ENCODE peak calls at places on chromosomes 5 and 9, in five cellular contexts. K, L, X, R and U are unnamed samples. For H3K9me3, the result is how much of the 10 kb centered on the place peaks cover.

GRCh38 chr9:27086818-27087680 is 22.0 kb upstream of the TEK start:
- DNase-seq in R (no peak), L (no peak), K (no peak), X (no peak), U (no peak)

GRCh38 chr5:169875091-169875727 is 105.1 kb downstream of the INSYN2B start:
- DNase-seq in R (no peak), X (no peak), K (no peak), L (no peak), U (no peak)

GRCh38 chr9:129885018-129885669 is 49.9 kb downstream of the USP20 start:
- DNase-seq in X (no peak), L (peak), K (peak), R (peak), U (no peak)

GRCh38 chr5:107383414-107383813 is 287.3 kb downstream of the EFNA5 start:
- DNase-seq in X (no peak), L (no peak), R (no peak), K (no peak), U (no peak)

GRCh38 chr9:99162759-99163364 is 57.9 kb downstream of the TGFBR1 start:
- DNase-seq in R (no peak), K (peak), X (peak), L (peak), U (peak)

GRCh38 chr5:150613991-150614650 is 26.3 kb upstream of the SYNPO start:
- DNase-seq in L (no peak), X (no peak), R (peak), K (no peak), U (peak)

GRCh38 chr9:95003694-95004451 is 277.4 kb downstream of the AOPEP start:
- DNase-seq in R (no peak), K (peak), X (peak), L (peak), U (no peak)

GRCh38 chr5:60196382-60197113 is 303.0 kb upstream of the PDE4D start:
- DNase-seq in K (peak), R (no peak), X (no peak), L (peak), U (no peak)

GRCh38 chr9:110343537-110343936 is 5.9 kb upstream of the TXNDC8 start:
- DNase-seq in X (peak), L (no peak), K (no peak), R (no peak), U (no peak)

GRCh38 chr5:111582962-111583669 is 70.8 kb upstream of the STARD4 start:
- DNase-seq in R (no peak), X (no peak), L (no peak), K (no peak), U (no peak)

GRCh38 chr5:139126711-139127111 is 71.5 kb downstream of the SIL1 start:
- DNase-seq in K (no peak), R (no peak), X (no peak), L (no peak), U (no peak)

GRCh38 chr9:124306098-124306735 is 48.5 kb downstream of the NEK6 start:
- DNase-seq in X (no peak), L (peak), R (no peak), K (peak), U (no peak)

GRCh38 chr5:79850316-79850822 is 140.7 kb downstream of the MTX3 start:
- DNase-seq in X (no peak), L (no peak), R (peak), K (no peak), U (no peak)

GRCh38 chr5:55570026-55570425 is 35.3 kb upstream of the PLPP1 start:
- DNase-seq in R (no peak), X (no peak), K (no peak), L (no peak), U (no peak)

GRCh38 chr5:96934291-96934694 is 1.6 kb upstream of the LNPEP start:
- DNase-seq in L (no peak), K (no peak), R (no peak), X (no peak), U (no peak)

GRCh38 chr5:117065161-117065560 is 490.5 kb upstream of the SEMA6A start:
- DNase-seq in X (no peak), K (no peak), R (no peak), L (no peak), U (no peak)

GRCh38 chr9:137078701-137079400 is 1.5 kb downstream of the UAP1L1 start:
- DNase-seq in K (no peak), L (no peak), X (no peak), R (peak), U (no peak)

GRCh38 chr5:157161996-157162395 is 4.1 kb downstream of the GARIN3 start:
- DNase-seq in L (no peak), X (no peak), R (no peak), K (no peak), U (no peak)

GRCh38 chr5:39758426-39758825 is 333.6 kb upstream of the DAB2 start:
- DNase-seq in X (no peak), K (no peak), L (no peak), R (no peak), U (no peak)

GRCh38 chr5:39761199-39761580 is 336.4 kb upstream of the DAB2 start:
- DNase-seq in K (no peak), L (no peak), X (no peak), R (no peak), U (no peak)

GRCh38 chr5:39762761-39763160 is 338.0 kb upstream of the DAB2 start:
- DNase-seq in R (no peak), K (no peak), X (no peak), L (no peak), U (no peak)

GRCh38 chr5:39759696-39760095 is 334.9 kb upstream of the DAB2 start:
- DNase-seq in R (no peak), K (no peak), L (no peak), X (no peak), U (no peak)

DNA sequence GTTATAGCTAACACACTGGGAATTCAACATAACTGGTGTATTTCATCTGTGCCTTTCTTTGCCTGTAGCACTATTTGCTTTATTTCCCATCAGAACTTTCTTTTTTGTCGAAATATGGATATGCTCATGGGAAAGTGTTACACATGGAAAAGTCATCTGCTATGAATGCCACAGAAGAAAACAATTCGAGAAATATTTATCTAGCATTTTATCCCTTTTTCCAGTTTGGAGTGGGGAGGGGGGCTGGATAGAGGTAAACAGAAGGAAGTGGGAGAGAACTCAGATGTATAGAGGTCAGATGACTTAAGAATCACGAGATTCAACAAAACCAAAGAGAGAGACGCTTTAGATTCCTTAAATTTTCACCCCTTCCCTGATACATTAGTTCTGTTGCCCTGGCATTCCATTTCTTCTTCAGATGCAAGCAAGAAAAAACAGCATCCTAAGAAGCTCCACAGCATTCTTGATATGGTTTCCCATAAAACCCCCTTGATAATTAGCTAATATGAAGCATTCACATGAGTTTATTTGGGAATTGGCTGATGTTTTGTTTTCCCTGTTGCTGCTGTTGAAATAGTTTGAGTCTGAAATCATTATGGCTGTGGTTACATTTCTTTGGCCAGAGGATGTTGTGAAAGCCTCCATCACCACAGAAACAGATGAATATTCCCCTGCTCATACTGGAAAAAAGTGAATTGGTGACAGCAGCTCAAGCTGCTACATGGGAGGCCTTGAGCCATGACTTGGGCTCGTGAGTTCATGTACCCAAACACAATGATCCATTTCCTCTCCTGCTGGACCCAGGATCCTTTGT is 335.8 kb upstream of the DAB2 start:
- DNase-seq in K (no peak), R (no peak), X (no peak), L (peak), U (no peak)
- H3K4me3 ChIP-seq in K (no peak), R (no peak), X (no peak), L (no peak), U (no peak)

DNA sequence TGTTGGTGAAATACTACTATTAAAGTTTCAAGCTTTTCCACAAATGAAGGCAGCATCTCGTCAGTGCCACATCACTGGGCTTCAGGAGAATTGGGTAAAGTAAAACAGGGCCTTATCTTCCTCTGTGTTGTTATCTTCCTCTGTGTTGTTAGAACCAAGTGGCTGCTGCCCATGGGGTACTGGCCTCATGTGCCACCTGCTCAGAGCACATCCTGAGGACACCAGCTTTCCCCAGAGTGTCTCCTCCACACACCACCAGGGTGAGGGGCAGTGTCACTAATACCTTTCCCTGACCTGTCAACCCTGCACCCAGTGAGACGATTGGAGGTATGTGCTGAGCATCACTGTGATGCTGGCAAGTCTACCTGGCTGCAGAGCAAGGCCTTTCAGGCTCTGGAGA is 499.9 kb downstream of the SEMA5A start:
- DNase-seq in X (no peak), L (no peak), K (no peak), R (no peak), U (no peak)
- H3K9me3 ChIP-seq in X (under half), L (under half), K (under half), R (under half), U (under half)

GRCh38 chr9:12640021-12640587 is 53.1 kb upstream of the TYRP1 start:
- DNase-seq in X (peak), R (no peak), L (peak), K (peak), U (no peak)
- TF ChIP-seq CTCF in X (peak), R (no peak), L (no peak), K (peak), U (peak)

GRCh38 chr5:3197699-3198098 is 397.9 kb upstream of the IRX1 start:
- DNase-seq in L (no peak), K (no peak), X (no peak), R (peak), U (no peak)
- H3K4me3 ChIP-seq in L (no peak), K (no peak), X (no peak), R (peak), U (no peak)

GRCh38 chr5:178988436-178989220 is 6.5 kb downstream of the GRM6 start:
- DNase-seq in L (no peak), R (no peak), X (no peak), K (no peak), U (no peak)
- H3K9me3 ChIP-seq in L (under half), R (half or more), X (under half), K (under half), U (under half)

GRCh38 chr5:144308211-144308610 is 137.5 kb downstream of the KCTD16 start:
- DNase-seq in X (no peak), R (no peak), L (no peak), K (no peak), U (no peak)

GRCh38 chr5:144307726-144308125 is 137.1 kb downstream of the KCTD16 start:
- DNase-seq in L (no peak), X (no peak), K (no peak), R (no peak), U (peak)

GRCh38 chr5:144309265-144309664 is 138.6 kb downstream of the KCTD16 start:
- DNase-seq in L (no peak), R (no peak), K (no peak), X (no peak), U (peak)

GRCh38 chr5:144304683-144305082 is 134.0 kb downstream of the KCTD16 start:
- DNase-seq in K (no peak), L (no peak), R (no peak), X (no peak), U (no peak)
- TF ChIP-seq CTCF in K (no peak), L (no peak), R (no peak), X (no peak), U (no peak)

GRCh38 chr5:141362719-141363118 is 1.2 kb upstream of the PCDHGA5 start:
- DNase-seq in X (no peak), R (no peak), L (no peak), K (no peak), U (no peak)

GRCh38 chr5:141359790-141360426 is at the start of gene PCDHGB2:
- DNase-seq in R (no peak), K (peak), L (peak), X (peak), U (peak)

GRCh38 chr5:141363952-141364660 is at the start of gene PCDHGA5:
- DNase-seq in L (no peak), X (no peak), R (no peak), K (no peak), U (no peak)

GRCh38 chr5:141356950-141357349 is 2.1 kb downstream of the PCDHGA4 start:
- DNase-seq in R (no peak), L (no peak), X (no peak), K (no peak), U (no peak)

DNA sequence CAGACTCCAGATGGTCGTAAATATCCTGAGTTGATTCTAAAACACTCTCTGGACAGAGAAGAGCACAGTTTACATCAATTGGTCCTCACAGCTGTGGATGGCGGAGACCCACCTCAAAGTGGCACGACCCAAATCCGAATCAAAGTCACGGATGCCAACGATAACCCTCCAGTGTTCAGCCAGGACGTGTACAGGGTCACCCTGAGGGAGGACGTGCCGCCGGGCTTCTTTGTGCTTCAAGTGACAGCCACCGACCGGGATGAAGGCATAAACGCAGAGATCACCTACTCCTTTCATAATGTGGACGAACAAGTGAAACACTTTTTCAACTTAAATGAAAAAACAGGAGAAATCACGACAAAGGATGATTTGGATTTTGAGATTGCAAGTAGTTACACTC is 891 bp downstream of the PCDHGB2 start:
- DNase-seq in R (no peak), L (no peak), X (no peak), K (no peak), U (no peak)
- H3K4me3 ChIP-seq in R (no peak), L (no peak), X (no peak), K (no peak), U (no peak)